ENCODE peak calls at places on chromosomes 13 and 19, in seven cellular contexts. M is NCI-H1930; J is ELF-1; L is left ventricle myocardium superior; A is caudate nucleus; I is stimulated activated CD4-positive, alpha-beta T cell treated with anti-CD3 and anti-CD28 coated beads, Interleukin-1b, Interleukin-23, amount 100 ng/mL, for 24 hours; B is DMS 273 treated with DMSO at 0.1 percent for 48 hours. O is an unnamed sample.

GRCh38 chr19:34217952-34218817 is 36.2 kb upstream of the GARRE1 start:
- DNase-seq in M (no peak), J (no peak), L (no peak), A (no peak), I (peak), B (peak), O (no peak)

GRCh38 chr19:51127755-51128154 is 3.0 kb downstream of the SIGLEC9 start:
- DNase-seq in M (no peak), J (no peak), L (no peak), A (no peak), I (no peak), B (no peak), O (no peak)

GRCh38 chr19:48619692-48620565 is 623 bp downstream of the SPHK2 start:
- DNase-seq in M (no peak), J (no peak), L (no peak), A (no peak), I (no peak), B (no peak), O (no peak)

GRCh38 chr13:97142452-97142851 is 79.7 kb upstream of the MBNL2 start:
- DNase-seq in M (no peak), J (peak), L (peak), A (no peak), I (no peak), B (no peak), O (no peak)

GRCh38 chr13:112760440-112760839 is 70.6 kb downstream of the ATP11A start:
- DNase-seq in M (no peak), J (no peak), L (no peak), A (no peak), I (no peak), B (no peak), O (no peak)

GRCh38 chr19:41646589-41647204 is 19.8 kb upstream of the CEACAM4 start:
- DNase-seq in M (no peak), J (no peak), L (peak), A (no peak), I (peak), B (no peak), O (no peak)

GRCh38 chr13:104837756-104838155 is 1697.7 kb downstream of the EFNB2 start:
- DNase-seq in M (no peak), J (no peak), L (no peak), A (no peak), I (no peak), B (no peak), O (no peak)

GRCh38 chr19:17455711-17456123 is 5.0 kb downstream of the NXNL1 start:
- DNase-seq in M (no peak), J (no peak), L (no peak), A (no peak), I (no peak), B (no peak), O (no peak)

GRCh38 chr19:45200614-45201013 is 22.0 kb downstream of the BLOC1S3 start:
- DNase-seq in M (no peak), J (peak), L (no peak), A (peak), I (no peak), B (no peak), O (no peak)

GRCh38 chr19:15836595-15837398 is 21.3 kb upstream of the OR10H1 start:
- DNase-seq in M (peak), J (peak), L (peak), A (peak), I (peak), B (peak), O (no peak)

GRCh38 chr13:29935309-29935981 is 85.0 kb upstream of the UBL3 start:
- DNase-seq in M (no peak), J (no peak), L (no peak), A (peak), I (peak), B (no peak), O (no peak)

GRCh38 chr19:41175825-41176734 is 16.9 kb upstream of the CYP2S1 start:
- DNase-seq in M (no peak), J (peak), L (peak), A (no peak), I (peak), B (no peak), O (peak)

GRCh38 chr19:42324655-42325307 is 654 bp upstream of the MEGF8 start:
- DNase-seq in M (no peak), J (no peak), L (peak), A (no peak), I (no peak), B (no peak), O (no peak)

GRCh38 chr13:44238011-44238421 is 135.6 kb upstream of the SERP2 start:
- DNase-seq in M (no peak), J (no peak), L (no peak), A (no peak), I (no peak), B (no peak), O (no peak)

GRCh38 chr19:37654833-37655688 is at the start of gene ZFP30:
- DNase-seq in M (peak), J (peak), L (peak), A (peak), I (peak), B (peak), O (no peak)

GRCh38 chr13:28609936-28610335 is 49.0 kb upstream of the POMP start:
- DNase-seq in M (no peak), J (no peak), L (no peak), A (no peak), I (no peak), B (no peak), O (no peak)

GRCh38 chr13:105142556-105142955 is 1392.9 kb downstream of the EFNB2 start:
- DNase-seq in M (no peak), J (no peak), L (no peak), A (no peak), I (no peak), B (no peak), O (no peak)

GRCh38 chr19:10137751-10138682 is 18.3 kb upstream of the EIF3G start:
- DNase-seq in M (no peak), J (no peak), L (no peak), A (peak), I (no peak), B (no peak), O (no peak)

GRCh38 chr13:96130818-96131217 is 40.9 kb downstream of the HS6ST3 start:
- DNase-seq in M (no peak), J (no peak), L (no peak), A (no peak), I (no peak), B (no peak), O (no peak)

GRCh38 chr19:19562665-19563347 is 24.7 kb downstream of the CILP2 start:
- DNase-seq in M (no peak), J (no peak), L (no peak), A (no peak), I (no peak), B (no peak), O (no peak)

GRCh38 chr13:30299746-30300145 is 7.6 kb downstream of the KATNAL1 start:
- DNase-seq in M (no peak), J (no peak), L (no peak), A (no peak), I (no peak), B (no peak), O (no peak)

GRCh38 chr19:18167975-18168645 is 5.5 kb upstream of the IFI30 start:
- DNase-seq in M (no peak), J (peak), L (peak), A (peak), I (peak), B (no peak), O (no peak)

O was measured in iPS DF 19.7.